ENCODE peak calls at places on chromosomes 1 and 21, in ten cellular contexts. A is activated CD8-positive, alpha-beta memory T cell treated with anti-CD3 and anti-CD28 coated beads, Interleukin-2, amount 50 U/mL, for 48 hours; I is NCI-H2081; H is SHP77 treated with DMSO at 0.1 percent for 48 hours; B is SK-N-SH; O is iris pigment epithelial cell; T is heart right ventricle; N is fibroblast of lung; G is HL-60; Z is T-helper 2 cell treated with Interferon-gamma antibody and Interleukin-4, amounts not matched to agents 5 μg/mL and 100 μg/mL, for 36 hours. D is an unnamed sample.

GRCh38 chr21:36209626-36210171 is 53.1 kb downstream of the DOP1B start:
- DNase-seq in T (peak), A (no peak), N (peak), G (peak), B (peak), O (peak), Z (no peak), I (peak), H (peak), D (no peak)

GRCh38 chr1:9714257-9714718 is 62.8 kb downstream of the PIK3CD start:
- DNase-seq in T (no peak), N (no peak), B (no peak), G (no peak), I (no peak), H (no peak), A (peak), O (no peak), Z (no peak), D (peak)

GRCh38 chr1:42801832-42802483 is 15.0 kb upstream of the ERMAP start:
- DNase-seq in O (peak), N (peak), H (no peak), G (no peak), T (no peak), A (no peak), I (no peak), B (no peak), Z (no peak), D (no peak)

GRCh38 chr1:21050031-21050430 is 126.7 kb downstream of the EIF4G3 start:
- DNase-seq in Z (no peak), N (peak), A (no peak), I (no peak), B (no peak), O (peak), G (no peak), T (no peak), H (no peak), D (no peak)

GRCh38 chr1:217660353-217661062 is 29.4 kb downstream of the SPATA17 start:
- DNase-seq in T (no peak), B (peak), G (no peak), N (peak), O (peak), I (no peak), H (no peak), Z (no peak), A (no peak), D (no peak)

GRCh38 chr1:109923131-109923945 is 12.7 kb downstream of the CSF1 start:
- DNase-seq in B (peak), O (peak), H (no peak), N (no peak), T (no peak), G (no peak), A (no peak), I (no peak), Z (no peak), D (no peak)

GRCh38 chr1:218347316-218347712 is 2.2 kb downstream of the TGFB2 start:
- DNase-seq in A (no peak), I (no peak), Z (no peak), H (no peak), G (no peak), O (peak), T (no peak), B (no peak), N (peak), D (no peak)

GRCh38 chr1:25140073-25140797 is 92.1 kb downstream of the SYF2 start:
- DNase-seq in A (no peak), T (no peak), B (no peak), O (no peak), I (no peak), N (no peak), Z (no peak), G (peak), H (no peak), D (no peak)

GRCh38 chr21:25508364-25508763 is 98.9 kb downstream of the MRPL39 start:
- DNase-seq in O (no peak), T (no peak), A (no peak), Z (no peak), H (no peak), G (no peak), B (peak), I (no peak), N (peak), D (no peak)

GRCh38 chr1:78095618-78096416 is 50.1 kb downstream of the GIPC2 start:
- DNase-seq in I (no peak), N (peak), B (no peak), G (no peak), Z (no peak), H (no peak), A (no peak), T (no peak), O (peak), D (no peak)

GRCh38 chr1:32231843-32232432 is 9.7 kb downstream of the EIF3I start:
- DNase-seq in H (no peak), Z (no peak), G (no peak), I (no peak), O (no peak), N (no peak), B (no peak), T (no peak), A (no peak), D (no peak)

GRCh38 chr1:162976628-162977027 is 92.5 kb upstream of the RGS4 start:
- DNase-seq in B (no peak), T (no peak), H (no peak), N (no peak), G (no peak), O (no peak), A (no peak), Z (no peak), I (peak), D (no peak)

GRCh38 chr1:240468616-240469015 is 143.3 kb downstream of the GREM2 start:
- DNase-seq in Z (no peak), A (no peak), H (no peak), N (no peak), O (no peak), B (no peak), G (no peak), T (no peak), I (no peak), D (no peak)

GRCh38 chr1:97901017-97901658 is 19.7 kb downstream of the DPYD start:
- DNase-seq in H (no peak), A (no peak), I (no peak), N (peak), T (no peak), B (no peak), Z (no peak), G (no peak), O (peak), D (no peak)

GRCh38 chr1:209937996-209938959 is at the start of gene SYT14:
- DNase-seq in O (peak), H (no peak), B (peak), I (peak), N (peak), T (no peak), Z (no peak), A (no peak), G (no peak), D (no peak)

GRCh38 chr1:228978486-228979324 is 243.4 kb downstream of the RHOU start:
- DNase-seq in A (no peak), Z (no peak), I (no peak), B (peak), G (no peak), H (no peak), N (no peak), T (no peak), O (no peak), D (no peak)

GRCh38 chr1:25694591-25695007 is 78.0 kb downstream of the MAN1C1 start:
- DNase-seq in T (no peak), I (no peak), H (no peak), G (no peak), B (no peak), N (no peak), A (no peak), O (peak), Z (no peak), D (no peak)

GRCh38 chr21:39182484-39183271 is 573 bp downstream of the PSMG1 start:
- DNase-seq in O (no peak), T (peak), I (no peak), B (no peak), G (peak), A (no peak), Z (no peak), H (no peak), N (no peak), D (no peak)

GRCh38 chr1:4962836-4963235 is 308.4 kb downstream of the AJAP1 start:
- DNase-seq in T (no peak), B (no peak), A (no peak), Z (no peak), O (no peak), N (no peak), H (no peak), G (no peak), I (no peak), D (no peak)

GRCh38 chr1:18703041-18703621 is 72.5 kb downstream of the PAX7 start:
- DNase-seq in B (peak), O (peak), G (no peak), A (no peak), T (no peak), I (no peak), Z (no peak), N (no peak), H (no peak), D (no peak)

GRCh38 chr1:2829846-2830615 is 28.5 kb upstream of the TTC34 start:
- DNase-seq in B (no peak), N (no peak), G (no peak), A (no peak), I (no peak), O (no peak), T (no peak), H (no peak), Z (no peak), D (no peak)

GRCh38 chr1:28577052-28577678 is 14.9 kb upstream of the RAB42 start:
- DNase-seq in I (no peak), G (peak), N (no peak), B (no peak), O (no peak), Z (no peak), T (no peak), A (peak), H (no peak), D (no peak)

GRCh38 chr1:209202826-209203439 is 380.6 kb upstream of the CAMK1G start:
- DNase-seq in Z (no peak), G (peak), A (no peak), T (no peak), N (peak), B (peak), I (peak), H (no peak), O (peak), D (no peak)

GRCh38 chr1:39635205-39635870 is 4.1 kb downstream of the HEYL start:
- DNase-seq in T (peak), A (no peak), Z (no peak), N (no peak), I (no peak), O (no peak), H (no peak), B (no peak), G (no peak), D (no peak)

GRCh38 chr1:100187912-100188311 is 9.9 kb upstream of the LRRC39 start:
- DNase-seq in B (no peak), A (no peak), N (peak), G (no peak), Z (no peak), H (no peak), O (peak), I (no peak), T (peak), D (no peak)

GRCh38 chr1:1120866-1121563 is 5.1 kb upstream of the C1orf159 start:
- DNase-seq in Z (no peak), G (no peak), I (peak), N (no peak), T (no peak), H (no peak), A (no peak), B (peak), O (no peak), D (no peak)

GRCh38 chr21:44914176-44914874 is 6.4 kb downstream of the ITGB2 start:
- DNase-seq in B (no peak), I (no peak), O (no peak), G (peak), N (no peak), T (no peak), Z (peak), A (peak), H (no peak), D (no peak)

GRCh38 chr1:232226197-232226681 is 403.7 kb downstream of the SIPA1L2 start:
- DNase-seq in N (peak), A (peak), B (no peak), T (no peak), I (peak), G (no peak), O (peak), Z (peak), H (no peak), D (no peak)

GRCh38 chr1:199792874-199793273 is 234.6 kb upstream of the NR5A2 start:
- DNase-seq in A (no peak), G (no peak), N (no peak), T (no peak), H (no peak), I (no peak), Z (no peak), O (no peak), B (no peak), D (no peak)